ENCODE peak calls at places on chromosome 6, in seven cellular contexts. R is GM12865, U is neural progenitor cell, E is NCI-H1105, H is iris pigment epithelial cell, B is neuronal stem cell, M is T-helper 17 cell. P is an unnamed sample.

GRCh38 chr6:43836507-43836906 is 66.5 kb downstream of the VEGFA start:
- DNase-seq in B (no peak), H (no peak), U (no peak), M (no peak), E (no peak), R (no peak), P (no peak)

GRCh38 chr6:139577991-139578604 is 203.7 kb upstream of the CITED2 start:
- DNase-seq in E (no peak), U (no peak), M (no peak), H (peak; percentile 89), B (no peak), R (no peak), P (no peak)

GRCh38 chr6:42316390-42316970 is 98.8 kb upstream of the MRPS10 start:
- DNase-seq in M (no peak), H (peak; percentile 73), R (peak; percentile 32), B (no peak), U (peak; percentile 25), E (no peak), P (no peak)

GRCh38 chr6:113879186-113880096 is 22.3 kb downstream of the MARCKS start:
- DNase-seq in M (no peak), R (peak; percentile 82), B (peak; percentile 31), U (peak; percentile 68), E (peak; percentile 62), H (peak; percentile 86), P (peak; percentile 86)

GRCh38 chr6:41780623-41781301 is at the start of gene PRICKLE4:
- DNase-seq in B (peak; percentile 36), H (peak; percentile 24), M (no peak), U (peak; percentile 69), R (no peak), E (peak; percentile 35), P (no peak)

GRCh38 chr6:135921176-135921575 is 69.7 kb downstream of the PDE7B start:
- DNase-seq in R (no peak), U (no peak), M (no peak), B (no peak), E (no peak), H (peak; percentile 33), P (no peak)

GRCh38 chr6:102407886-102408741 is 1014.6 kb downstream of the GRIK2 start:
- DNase-seq in E (no peak), M (no peak), B (no peak), U (no peak), H (no peak), R (no peak), P (no peak)

GRCh38 chr6:158787395-158787794 is 31.8 kb downstream of the EZR start:
- DNase-seq in M (no peak), E (no peak), U (no peak), R (no peak), B (no peak), H (no peak), P (no peak)

GRCh38 chr6:157188213-157188612 is 135.1 kb downstream of the TMEM242 start:
- DNase-seq in U (no peak), B (no peak), H (peak; percentile 71), E (no peak), R (no peak), M (no peak), P (no peak)

GRCh38 chr6:26401987-26402658 is at the start of gene BTN3A1:
- DNase-seq in U (peak; percentile 59), E (peak; percentile 40), B (peak; percentile 37), R (peak; percentile 74), M (peak; percentile 25), H (peak; percentile 69), P (peak; percentile 72)

GRCh38 chr6:78850621-78851020 is 16.7 kb upstream of the IRAK1BP1 start:
- DNase-seq in H (no peak), E (no peak), B (no peak), U (no peak), R (no peak), M (no peak), P (no peak)